ENCODE peak calls at places on chromosomes 16 and 17, in four cellular contexts. K, B, D and N are unnamed samples.

GRCh38 chr17:823501-823902 is 41.3 kb downstream of the MRM3 start:
- DNase-seq in K (no peak), B (no peak), D (no peak), N (peak; percentile 59)

GRCh38 chr16:17520567-17520966 is 49.8 kb upstream of the XYLT1 start:
- DNase-seq in D (no peak), B (no peak), K (no peak), N (no peak)

GRCh38 chr17:50352072-50352692 is 6.3 kb downstream of the XYLT2 start:
- DNase-seq in B (no peak), K (no peak), D (no peak), N (no peak)

GRCh38 chr17:14033166-14033565 is 36.1 kb upstream of the COX10 start:
- DNase-seq in D (no peak), B (no peak), K (no peak), N (no peak)

GRCh38 chr17:74659898-74660297 is 36.4 kb upstream of the CD300E start:
- DNase-seq in K (no peak), B (no peak), D (no peak), N (no peak)

GRCh38 chr17:69607162-69607834 is 192.8 kb downstream of the MAP2K6 start:
- DNase-seq in K (peak; percentile 83), B (peak; percentile 40), D (peak; percentile 77), N (no peak)

GRCh38 chr16:3492356-3492755 is 2.9 kb downstream of the C16orf90 start:
- DNase-seq in K (no peak), D (no peak), B (no peak), N (no peak)

GRCh38 chr17:65027305-65027704 is 29.2 kb downstream of the GNA13 start:
- DNase-seq in D (no peak), K (peak; percentile 76), B (no peak), N (no peak)

GRCh38 chr16:90000733-90001427 is 18.4 kb downstream of the DBNDD1 start:
- DNase-seq in B (no peak), D (no peak), K (no peak), N (no peak)

GRCh38 chr17:35286120-35286781 is 43.4 kb downstream of the SLFN5 start:
- DNase-seq in B (no peak), D (no peak), K (peak; percentile 26), N (no peak)

GRCh38 chr17:17683710-17684365 is 2.6 kb downstream of the RAI1 start:
- DNase-seq in D (no peak), K (no peak), B (no peak), N (no peak)

GRCh38 chr16:50584033-50584722 is 36.0 kb downstream of the NKD1 start:
- DNase-seq in B (no peak), D (peak; percentile 32), K (no peak), N (no peak)

GRCh38 chr17:17570207-17570797 is 21.2 kb downstream of the PEMT start:
- DNase-seq in K (peak; percentile 32), B (no peak), D (no peak), N (peak; percentile 47)

GRCh38 chr16:80317132-80318098 is 223.4 kb upstream of the DYNLRB2 start:
- DNase-seq in K (peak; percentile 1), D (no peak), B (no peak), N (no peak)
- TF ChIP-seq CTCF in K (peak; percentile 46), D (no peak), B (no peak), N (no peak)

GRCh38 chr16:49513040-49513439 is 139.4 kb downstream of the C16orf78 start:
- DNase-seq in B (no peak), K (peak; percentile 11), D (no peak), N (no peak)
- TF ChIP-seq CTCF in B (no peak), K (peak; percentile 10), D (peak; percentile 9), N (peak; percentile 31)

GRCh38 chr17:51820766-51821165 is 337.7 kb downstream of the CA10 start:
- DNase-seq in D (no peak), K (no peak), B (no peak), N (no peak)

GRCh38 chr17:51819341-51819740 is 339.2 kb downstream of the CA10 start:
- DNase-seq in B (no peak), K (no peak), D (no peak), N (no peak)

GRCh38 chr17:51819820-51820219 is 338.7 kb downstream of the CA10 start:
- DNase-seq in D (no peak), B (no peak), K (no peak), N (no peak)

GRCh38 chr17:51818777-51819176 is 339.7 kb downstream of the CA10 start:
- DNase-seq in K (no peak), D (no peak), B (no peak), N (no peak)

GRCh38 chr17:51820252-51820651 is 338.3 kb downstream of the CA10 start:
- DNase-seq in B (no peak), K (no peak), D (no peak), N (no peak)
- TF ChIP-seq CTCF in B (no peak), K (no peak), D (no peak), N (no peak)

GRCh38 chr17:79907217-79907715 is 68.0 kb upstream of the CBX4 start:
- DNase-seq in D (no peak), B (no peak), K (no peak), N (peak; percentile 13)
- TF ChIP-seq CTCF in D (no peak), B (no peak), K (no peak), N (no peak)

GRCh38 chr17:2094891-2095535 is 40.1 kb downstream of the HIC1 start:
- DNase-seq in D (peak; percentile 82), B (no peak), K (peak; percentile 81), N (no peak)
- TF ChIP-seq CTCF in D (peak; percentile 76), B (no peak), K (peak; percentile 81), N (peak; percentile 44)

GRCh38 chr16:80968386-80969113 is 38.1 kb downstream of the CMC2 start:
- DNase-seq in D (no peak), K (no peak), B (no peak), N (no peak)
- TF ChIP-seq CTCF in D (no peak), K (no peak), B (no peak), N (no peak)